ENCODE peak calls at places on chromosomes 13 and 19, in eight cellular contexts. X is gastrocnemius medialis, L is MM.1S, F is mammary epithelial cell, E is lower leg skin, O is PC-3, P is colonic mucosa, D is ovary. C is an unnamed sample.

GRCh38 chr19:45103200-45103624 is 10.2 kb downstream of the PPP1R37 start:
- DNase-seq in X (no peak), L (no peak), F (no peak), E (no peak), O (no peak), P (no peak), D (no peak), C (no peak)

GRCh38 chr13:83449666-83450395 is 432.4 kb downstream of the SLITRK1 start:
- DNase-seq in X (no peak), L (no peak), F (peak; percentile 81), E (no peak), O (peak; percentile 72), P (no peak), D (no peak), C (no peak)

GRCh38 chr19:45125975-45126493 is 33.1 kb downstream of the PPP1R37 start:
- DNase-seq in X (peak; percentile 65), L (peak; percentile 52), F (peak; percentile 39), E (peak; percentile 91), O (peak; percentile 72), P (peak; percentile 84), D (no peak), C (peak; percentile 55)

GRCh38 chr13:57569981-57570380 is 61.6 kb upstream of the PCDH17 start:
- DNase-seq in X (no peak), L (peak; percentile 59), F (no peak), E (no peak), O (peak; percentile 16), P (no peak), D (no peak), C (peak; percentile 19)

GRCh38 chr13:42970824-42971669 is 21.0 kb downstream of the EPSTI1 start:
- DNase-seq in X (no peak), L (peak; percentile 53), F (peak; percentile 35), E (no peak), O (peak; percentile 70), P (peak; percentile 70), D (no peak), C (peak; percentile 69)

GRCh38 chr19:43798546-43799409 is 3.5 kb downstream of the LYPD5 start:
- DNase-seq in X (no peak), L (no peak), F (peak; percentile 90), E (peak; percentile 91), O (peak; percentile 76), P (peak; percentile 87), D (no peak), C (no peak)

GRCh38 chr19:7397687-7398086 is 49.0 kb downstream of the ARHGEF18 start:
- DNase-seq in X (no peak), L (no peak), F (peak; percentile 57), E (no peak), O (peak; percentile 95), P (no peak), D (no peak), C (no peak)

GRCh38 chr19:11963566-11964355 is 1.1 kb upstream of the ZNF763 start:
- DNase-seq in X (peak; percentile 64), L (peak; percentile 68), F (peak; percentile 21), E (peak; percentile 95), O (peak; percentile 57), P (peak; percentile 87), D (peak; percentile 87), C (peak; percentile 59)

GRCh38 chr19:11450570-11451326 is 15.3 kb downstream of the PRKCSH start:
- DNase-seq in X (no peak), L (no peak), F (no peak), E (no peak), O (no peak), P (no peak), D (no peak), C (no peak)

GRCh38 chr13:73228546-73228945 is 169.7 kb downstream of the KLF5 start:
- DNase-seq in X (no peak), L (peak; percentile 77), F (peak; percentile 45), E (no peak), O (peak; percentile 40), P (no peak), D (no peak), C (peak; percentile 85)

GRCh38 chr19:13155472-13156284 is 5.5 kb downstream of the IER2 start:
- DNase-seq in X (peak; percentile 69), L (no peak), F (peak; percentile 65), E (peak; percentile 95), O (peak; percentile 81), P (peak; percentile 86), D (peak; percentile 86), C (no peak)

GRCh38 chr19:52170863-52171320 is 529 bp downstream of the ZNF836 start:
- DNase-seq in X (no peak), L (no peak), F (no peak), E (peak; percentile 86), O (no peak), P (peak; percentile 32), D (peak; percentile 35), C (no peak)

GRCh38 chr19:1066748-1067340 is at the start of gene ARHGAP45:
- DNase-seq in X (no peak), L (peak; percentile 89), F (no peak), E (no peak), O (peak; percentile 48), P (peak; percentile 54), D (no peak), C (peak; percentile 81)

GRCh38 chr19:38389101-38389925 is 816 bp downstream of the SPRED3 start:
- DNase-seq in X (no peak), L (no peak), F (peak; percentile 66), E (no peak), O (peak; percentile 72), P (no peak), D (no peak), C (no peak)

GRCh38 chr19:34269968-34270621 is 15.7 kb downstream of the GARRE1 start:
- DNase-seq in X (peak; percentile 37), L (peak; percentile 85), F (peak; percentile 70), E (peak; percentile 87), O (peak; percentile 78), P (peak; percentile 45), D (peak; percentile 38), C (peak; percentile 68)

GRCh38 chr13:109273326-109273751 is 513.0 kb downstream of the IRS2 start:
- DNase-seq in X (no peak), L (no peak), F (peak; percentile 91), E (no peak), O (peak; percentile 84), P (no peak), D (no peak), C (no peak)

GRCh38 chr13:109272595-109273325 is 513.6 kb downstream of the IRS2 start:
- DNase-seq in X (no peak), L (no peak), F (no peak), E (no peak), O (no peak), P (no peak), D (no peak), C (no peak)

GRCh38 chr13:109275848-109276247 is 510.5 kb downstream of the IRS2 start:
- DNase-seq in X (peak; percentile 18), L (no peak), F (peak; percentile 40), E (no peak), O (no peak), P (no peak), D (no peak), C (peak; percentile 39)

GRCh38 chr13:109275390-109275789 is 511.0 kb downstream of the IRS2 start:
- DNase-seq in X (no peak), L (no peak), F (no peak), E (no peak), O (no peak), P (no peak), D (no peak), C (no peak)

GRCh38 chr13:109274188-109274821 is 512.1 kb downstream of the IRS2 start:
- DNase-seq in X (no peak), L (no peak), F (peak; percentile 32), E (no peak), O (peak; percentile 45), P (no peak), D (no peak), C (no peak)
- H3K4me3 ChIP-seq in X (no peak overlapping the region), L (no peak overlapping the region), F (peak overlapping the region; percentile 11), E (no peak overlapping the region), O (no peak overlapping the region), P (no peak overlapping the region), D (no peak overlapping the region), C (no peak overlapping the region)

GRCh38 chr19:35513231-35513974 is at the start of gene DMKN:
- DNase-seq in X (no peak), L (no peak), F (peak; percentile 77), E (no peak), O (peak; percentile 14), P (no peak), D (no peak), C (no peak)
- H3K4me3 ChIP-seq in X (no peak within 1 kb of the TSS), L (no peak within 1 kb of the TSS), F (no peak within 1 kb of the TSS), E (no peak within 1 kb of the TSS), O (no peak within 1 kb of the TSS), P (no peak within 1 kb of the TSS), D (no peak within 1 kb of the TSS), C (no peak within 1 kb of the TSS)

DNA sequence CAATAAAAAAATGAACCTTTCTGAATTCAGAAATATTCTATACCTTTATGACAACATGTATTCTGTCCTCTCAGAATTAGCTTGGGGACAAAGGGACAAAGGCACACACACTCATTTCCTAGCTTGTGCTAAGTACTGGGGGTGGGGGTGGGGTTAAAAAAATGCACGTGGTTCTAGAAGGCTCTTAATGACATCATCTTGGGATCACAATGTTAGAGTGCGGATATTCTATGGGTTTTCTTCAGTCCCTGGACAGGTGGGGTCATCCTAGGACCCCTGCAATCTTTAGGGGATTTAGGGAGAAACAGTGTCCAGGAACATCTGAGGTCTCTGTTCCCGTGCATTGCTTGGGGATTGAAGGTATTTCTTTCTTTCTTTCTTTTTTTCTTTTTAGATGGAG is 21.8 kb downstream of the GATAD2A start:
- DNase-seq in X (no peak), L (no peak), F (no peak), E (no peak), O (no peak), P (no peak), D (no peak), C (no peak)
- H3K4me3 ChIP-seq in X (no peak overlapping the region), L (no peak overlapping the region), F (no peak overlapping the region), E (no peak overlapping the region), O (no peak overlapping the region), P (no peak overlapping the region), D (no peak overlapping the region), C (no peak overlapping the region)

GRCh38 chr13:99965329-99966000 is 6.1 kb downstream of the ZIC5 start:
- DNase-seq in X (no peak), L (no peak), F (no peak), E (no peak), O (no peak), P (no peak), D (no peak), C (no peak)
- H3K4me3 ChIP-seq in X (no peak overlapping the region), L (no peak overlapping the region), F (no peak overlapping the region), E (no peak overlapping the region), O (no peak overlapping the region), P (no peak overlapping the region), D (no peak overlapping the region), C (no peak overlapping the region)